ENCODE peak calls at places on chromosomes 5 and 9, in seven cellular contexts. X is CD4-positive, alpha-beta memory T cell; L is adrenal gland; H is neural progenitor cell; O is mammary epithelial cell; K is heart left ventricle; B is Peyer's patch. I is an unnamed sample.

GRCh38 chr5:116492016-116492623 is 82.5 kb downstream of the SEMA6A start:
- DNase-seq in B (no peak), O (peak; percentile 90), L (no peak), H (no peak), K (no peak), X (no peak), I (no peak)

GRCh38 chr5:132471006-132471907 is 19.3 kb downstream of the IRF1 start:
- DNase-seq in X (peak; percentile 62), L (no peak), K (no peak), B (peak; percentile 66), O (no peak), H (no peak), I (no peak)

GRCh38 chr5:160083501-160083900 is 35.7 kb downstream of the PWWP2A start:
- DNase-seq in H (no peak), K (no peak), L (no peak), O (peak; percentile 45), X (no peak), B (no peak), I (no peak)

GRCh38 chr5:94698189-94698588 is 79.7 kb downstream of the SLF1 start:
- DNase-seq in O (no peak), X (no peak), B (no peak), K (no peak), H (no peak), L (no peak), I (no peak)

GRCh38 chr5:158013939-158014338 is 155.0 kb upstream of the CLINT1 start:
- DNase-seq in L (peak; percentile 35), X (no peak), O (peak; percentile 21), H (peak; percentile 63), K (peak; percentile 28), B (peak; percentile 50), I (no peak)

GRCh38 chr9:80448996-80449395 is 877.2 kb downstream of the TLE4 start:
- DNase-seq in K (no peak), B (no peak), L (no peak), O (no peak), X (no peak), H (no peak), I (no peak)

GRCh38 chr9:130284249-130284625 is 18.7 kb downstream of the HMCN2 start:
- DNase-seq in H (no peak), X (no peak), K (peak; percentile 8), B (no peak), L (no peak), O (no peak), I (no peak)

GRCh38 chr9:107606149-107606790 is 116.7 kb upstream of the KLF4 start:
- DNase-seq in O (no peak), B (peak; percentile 63), H (no peak), K (no peak), X (no peak), L (no peak), I (no peak)

GRCh38 chr5:82901281-82901888 is 175.8 kb downstream of the TMEM167A start:
- DNase-seq in B (no peak), X (no peak), L (no peak), O (no peak), K (no peak), H (no peak), I (no peak)

GRCh38 chr9:109179801-109180523 is 12.9 kb upstream of the FRRS1L start:
- DNase-seq in H (no peak), L (no peak), O (no peak), K (peak; percentile 57), B (no peak), X (no peak), I (no peak)

GRCh38 chr5:10800852-10801251 is 39.8 kb upstream of the DAP start:
- DNase-seq in K (no peak), H (no peak), O (no peak), L (no peak), X (no peak), B (no peak), I (no peak)

GRCh38 chr5:116572375-116573278 is 2.0 kb downstream of the SEMA6A start:
- DNase-seq in B (peak; percentile 58), H (peak; percentile 81), O (peak; percentile 21), L (peak; percentile 67), K (peak; percentile 59), X (no peak), I (no peak)

GRCh38 chr9:130766904-130767262 is 68.2 kb upstream of the ABL1 start:
- DNase-seq in X (no peak), B (no peak), L (no peak), O (no peak), K (no peak), H (no peak), I (no peak)

GRCh38 chr9:94870793-94871558 is 144.5 kb downstream of the AOPEP start:
- DNase-seq in B (no peak), K (peak; percentile 79), L (no peak), H (no peak), X (peak; percentile 86), O (peak; percentile 54), I (no peak)

GRCh38 chr9:77616191-77616590 is 31.9 kb downstream of the GNA14 start:
- DNase-seq in O (peak; percentile 8), X (no peak), B (no peak), L (peak; percentile 12), K (no peak), H (no peak), I (no peak)

GRCh38 chr5:36599986-36600779 is 6.2 kb upstream of the SLC1A3 start:
- DNase-seq in O (peak; percentile 44), B (no peak), K (no peak), L (no peak), H (no peak), X (no peak), I (no peak)
- H3K9me3 ChIP-seq in O (no peaks in the 10 kb centered on the region), B (no peaks in the 10 kb centered on the region), K (no peaks in the 10 kb centered on the region), L (no peaks in the 10 kb centered on the region), H (no peaks in the 10 kb centered on the region), X (no peaks in the 10 kb centered on the region), I (no peaks in the 10 kb centered on the region)

DNA sequence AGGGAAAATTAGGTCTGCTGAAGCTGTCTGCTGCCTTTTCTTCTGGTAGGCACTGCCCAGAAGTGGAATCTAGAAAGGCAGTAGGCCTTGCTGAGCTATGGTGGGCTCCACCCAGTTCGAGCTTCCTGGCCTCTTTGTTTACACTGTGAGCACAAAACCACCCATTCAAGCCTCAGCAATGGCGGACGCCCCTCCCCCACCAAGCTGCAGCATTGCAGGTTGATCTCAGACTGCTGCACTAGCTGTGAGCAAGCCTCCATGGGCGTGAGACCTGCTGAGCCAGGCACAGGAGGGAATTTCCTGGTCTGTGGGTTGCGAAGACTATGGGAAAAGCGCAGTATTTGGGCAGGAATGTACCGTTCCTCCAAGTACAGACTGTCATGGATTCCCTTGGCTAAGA is 18.5 kb downstream of the AGTPBP1 start:
- DNase-seq in L (no peak), B (no peak), X (peak; percentile 67), O (no peak), H (peak; percentile 69), K (peak; percentile 31), I (peak; percentile 88)
- H3K9me3 ChIP-seq in L (no peaks in the 10 kb centered on the region), B (no peaks in the 10 kb centered on the region), X (no peaks in the 10 kb centered on the region), O (no peaks in the 10 kb centered on the region), H (no peaks in the 10 kb centered on the region), K (no peaks in the 10 kb centered on the region), I (no peaks in the 10 kb centered on the region)

GRCh38 chr9:22992781-22993180 is 546.2 kb downstream of the DMRTA1 start:
- DNase-seq in K (no peak), L (no peak), O (no peak), H (no peak), B (no peak), X (no peak), I (no peak)
- H3K9me3 ChIP-seq in K (no peaks in the 10 kb centered on the region), L (no peaks in the 10 kb centered on the region), O (peaks cover 3% of the 10 kb centered on the region), H (peaks cover 2% of the 10 kb centered on the region), B (no peaks in the 10 kb centered on the region), X (peaks cover 7% of the 10 kb centered on the region), I (no peaks in the 10 kb centered on the region)

GRCh38 chr9:137514691-137515337 is 35.4 kb downstream of the PNPLA7 start:
- DNase-seq in O (no peak), H (no peak), L (no peak), B (no peak), X (no peak), K (no peak), I (no peak)
- H3K9me3 ChIP-seq in O (no peaks in the 10 kb centered on the region), H (no peaks in the 10 kb centered on the region), L (no peaks in the 10 kb centered on the region), B (no peaks in the 10 kb centered on the region), X (no peaks in the 10 kb centered on the region), K (no peaks in the 10 kb centered on the region), I (no peaks in the 10 kb centered on the region)

DNA sequence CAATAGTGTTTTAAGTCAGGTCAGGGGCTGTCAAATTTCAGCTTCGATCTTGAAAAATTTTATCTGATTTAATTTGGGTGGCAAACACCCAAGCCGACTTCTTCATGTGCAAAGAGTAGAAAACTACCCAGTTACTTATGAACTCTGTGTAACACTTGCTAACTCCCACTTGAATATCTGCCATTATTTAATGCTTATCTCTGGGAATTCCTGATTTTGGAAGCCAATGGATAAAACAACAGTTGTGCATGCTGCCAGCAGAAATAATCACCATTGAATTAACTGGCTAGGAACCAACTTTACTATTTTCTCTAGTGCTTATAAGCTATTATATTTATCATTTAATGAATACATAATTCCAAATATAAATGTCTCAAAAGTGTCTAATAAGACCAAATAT is 85.8 kb downstream of the IZUMO3 start:
- DNase-seq in X (no peak), H (no peak), O (no peak), K (no peak), B (no peak), L (no peak), I (no peak)
- H3K9me3 ChIP-seq in X (no peaks in the 10 kb centered on the region), H (no peaks in the 10 kb centered on the region), O (no peaks in the 10 kb centered on the region), K (no peaks in the 10 kb centered on the region), B (no peaks in the 10 kb centered on the region), L (no peaks in the 10 kb centered on the region), I (no peaks in the 10 kb centered on the region)

GRCh38 chr5:154588091-154588762 is 110.2 kb upstream of the HAND1 start:
- DNase-seq in O (no peak), L (no peak), K (no peak), X (no peak), B (no peak), H (no peak), I (no peak)

GRCh38 chr5:154595662-154596061 is 117.6 kb upstream of the HAND1 start:
- DNase-seq in B (no peak), K (no peak), X (no peak), L (no peak), O (no peak), H (no peak), I (no peak)

GRCh38 chr5:154590093-154590724 is 112.2 kb upstream of the HAND1 start:
- DNase-seq in L (no peak), K (no peak), H (no peak), O (no peak), B (no peak), X (no peak), I (no peak)

GRCh38 chr5:154589511-154589910 is 111.5 kb upstream of the HAND1 start:
- DNase-seq in L (no peak), H (no peak), K (no peak), O (no peak), X (no peak), B (no peak), I (no peak)

GRCh38 chr5:154593091-154593490 is 115.1 kb upstream of the HAND1 start:
- DNase-seq in B (no peak), O (peak; percentile 38), X (no peak), K (no peak), L (no peak), H (no peak), I (no peak)
- H3K9me3 ChIP-seq in B (no peaks in the 10 kb centered on the region), O (no peaks in the 10 kb centered on the region), X (no peaks in the 10 kb centered on the region), K (no peaks in the 10 kb centered on the region), L (no peaks in the 10 kb centered on the region), H (no peaks in the 10 kb centered on the region), I (no peaks in the 10 kb centered on the region)

I was measured in CD8-positive, alpha-beta T cell.